ENCODE peak calls at places on chromosomes 13 and 19, in four cellular contexts. O is lung, M is A549, X is right atrium auricular region. S is an unnamed sample.

GRCh38 chr13:100454876-100455275 is 133.7 kb downstream of the GGACT start:
- DNase-seq in X (no peak), O (no peak), M (no peak), S (no peak)

GRCh38 chr13:27353166-27353583 is 71.2 kb upstream of the GTF3A start:
- DNase-seq in O (no peak), M (no peak), X (no peak), S (peak)

GRCh38 chr19:12733369-12733896 is 1.1 kb downstream of the TRIR start:
- DNase-seq in O (no peak), M (peak), X (no peak), S (peak)

GRCh38 chr19:51798127-51798526 is 3.2 kb downstream of the FPR3 start:
- DNase-seq in O (no peak), M (no peak), X (no peak), S (no peak)

GRCh38 chr13:113454936-113455335 is 1.6 kb upstream of the ADPRHL1 start:
- DNase-seq in M (no peak), O (no peak), X (no peak), S (no peak)

GRCh38 chr13:111020546-111020945 is 94.6 kb upstream of the ARHGEF7 start:
- DNase-seq in X (no peak), O (no peak), M (no peak), S (no peak)

GRCh38 chr13:20116213-20116612 is 44.6 kb downstream of the GJA3 start:
- DNase-seq in O (no peak), X (no peak), M (no peak), S (no peak)

GRCh38 chr13:112107289-112107688 is 40.3 kb downstream of the SOX1 start:
- DNase-seq in M (no peak), X (no peak), O (no peak), S (no peak)

GRCh38 chr19:56134655-56134922 is 6.5 kb upstream of the ZNF444 start:
- DNase-seq in O (no peak), X (no peak), M (no peak), S (no peak)

GRCh38 chr19:13022111-13022858 is 27.0 kb downstream of the NFIX start:
- DNase-seq in M (no peak), X (no peak), O (no peak), S (peak)

GRCh38 chr13:93201992-93202558 is 24.5 kb upstream of the GPC6 start:
- DNase-seq in X (no peak), O (no peak), M (no peak), S (no peak)

GRCh38 chr19:39446365-39447084 is 1.1 kb downstream of the SUPT5H start:
- DNase-seq in O (no peak), M (no peak), X (no peak), S (no peak)

GRCh38 chr19:21607453-21607852 is 102.1 kb downstream of the ZNF429 start:
- DNase-seq in O (no peak), X (no peak), M (no peak), S (no peak)

GRCh38 chr19:18416778-18417249 is 2.4 kb upstream of the SSBP4 start:
- DNase-seq in O (peak), X (peak), M (peak), S (peak)

GRCh38 chr13:112575680-112576079 is 12.3 kb downstream of the TUBGCP3 start:
- DNase-seq in X (no peak), M (no peak), O (no peak), S (no peak)

GRCh38 chr13:87669379-87669978 is 1.7 kb upstream of the SLITRK5 start:
- DNase-seq in O (no peak), M (peak), X (no peak), S (peak)

GRCh38 chr19:45070861-45071544 is 5.3 kb downstream of the ZNF296 start:
- DNase-seq in X (no peak), O (no peak), M (no peak), S (no peak)

DNA sequence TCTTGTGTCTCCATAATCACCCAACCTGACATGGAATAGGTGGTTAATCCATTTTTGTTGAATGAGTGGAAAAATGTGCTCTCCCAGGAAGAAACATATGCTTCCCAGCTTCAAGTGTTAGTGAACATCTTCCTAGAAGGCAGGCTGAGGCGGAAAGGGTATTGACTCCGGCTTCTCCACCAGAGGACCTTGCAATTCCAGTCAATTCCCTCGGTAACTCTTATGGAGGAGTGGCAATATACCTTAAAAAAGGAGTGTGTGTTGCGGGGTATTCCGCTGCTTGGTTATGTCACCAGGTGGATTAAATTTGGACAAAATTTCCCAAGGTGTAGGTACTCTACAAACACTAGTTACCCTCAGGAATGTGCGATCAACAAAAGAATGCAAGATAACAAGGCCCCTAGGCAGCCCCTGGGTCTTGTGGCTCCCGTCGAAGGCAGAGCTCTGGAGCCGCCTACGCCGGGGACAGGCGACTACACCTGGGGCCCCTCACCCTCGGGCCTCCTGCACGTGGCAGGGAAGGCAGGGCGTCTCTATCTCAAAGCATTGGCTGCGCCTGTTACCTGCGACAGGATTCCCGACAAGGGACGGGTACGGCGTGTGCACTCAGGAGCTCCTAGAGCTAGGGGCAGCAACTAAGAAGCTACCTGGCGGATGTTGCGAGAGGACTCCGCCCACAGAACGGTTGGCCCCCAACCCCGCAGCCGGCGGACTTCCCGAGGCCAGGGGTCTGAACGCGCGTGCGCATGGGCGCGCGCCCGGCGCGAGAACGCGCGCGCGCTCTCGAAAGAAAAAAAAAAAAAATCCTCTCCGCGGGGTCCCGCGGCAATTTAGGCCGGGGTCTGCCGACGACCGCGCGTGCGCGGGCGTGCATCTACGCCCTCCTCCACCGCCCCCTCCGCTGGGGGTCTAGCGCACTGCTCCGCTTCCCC is at the start of gene WDR87:
- DNase-seq in X (no peak), O (peak), M (peak), S (peak)
- TF ChIP-seq CTCF in X (no peak), O (no peak), M (peak), S (no peak)

GRCh38 chr13:61954092-61954491 is 538.4 kb upstream of the PCDH20 start:
- DNase-seq in M (peak), O (no peak), X (no peak), S (peak)
- TF ChIP-seq CTCF in M (peak), O (no peak), X (peak), S (peak)

GRCh38 chr13:71879129-71879535 is 12.1 kb upstream of the DACH1 start:
- DNase-seq in X (no peak), O (no peak), M (peak), S (peak)
- TF ChIP-seq CTCF in X (peak), O (peak), M (peak), S (peak)

GRCh38 chr13:72692884-72693514 is 34.4 kb downstream of the MZT1 start:
- DNase-seq in M (no peak), O (no peak), X (no peak), S (no peak)

GRCh38 chr13:72693832-72694231 is 33.6 kb downstream of the MZT1 start:
- DNase-seq in X (no peak), M (no peak), O (no peak), S (no peak)

GRCh38 chr13:72694314-72694713 is 33.1 kb downstream of the MZT1 start:
- DNase-seq in O (no peak), X (no peak), M (no peak), S (no peak)

GRCh38 chr13:72698164-72698563 is 29.3 kb downstream of the MZT1 start:
- DNase-seq in O (no peak), X (no peak), M (no peak), S (no peak)

DNA sequence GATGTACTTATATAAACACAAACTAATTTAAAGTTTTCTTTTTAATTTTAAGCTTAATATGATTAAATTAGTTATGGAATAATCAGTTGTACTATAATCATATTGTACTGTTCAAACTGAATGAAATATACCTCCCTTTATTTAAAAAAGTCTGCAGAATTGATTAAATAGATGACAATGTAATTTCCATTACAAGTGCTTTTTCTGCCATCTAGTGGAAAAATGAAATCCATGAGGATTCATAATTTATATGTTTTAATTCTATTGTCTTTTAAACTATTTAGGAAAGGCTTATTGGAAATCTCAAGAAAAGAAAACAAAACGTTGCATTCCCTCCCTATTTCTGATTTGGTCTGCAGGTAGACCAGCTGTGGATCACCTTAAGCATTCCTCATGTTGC is 30.8 kb downstream of the MZT1 start:
- DNase-seq in X (no peak), O (no peak), M (peak), S (no peak)
- TF ChIP-seq CTCF in X (peak), O (no peak), M (peak), S (no peak)

DNA sequence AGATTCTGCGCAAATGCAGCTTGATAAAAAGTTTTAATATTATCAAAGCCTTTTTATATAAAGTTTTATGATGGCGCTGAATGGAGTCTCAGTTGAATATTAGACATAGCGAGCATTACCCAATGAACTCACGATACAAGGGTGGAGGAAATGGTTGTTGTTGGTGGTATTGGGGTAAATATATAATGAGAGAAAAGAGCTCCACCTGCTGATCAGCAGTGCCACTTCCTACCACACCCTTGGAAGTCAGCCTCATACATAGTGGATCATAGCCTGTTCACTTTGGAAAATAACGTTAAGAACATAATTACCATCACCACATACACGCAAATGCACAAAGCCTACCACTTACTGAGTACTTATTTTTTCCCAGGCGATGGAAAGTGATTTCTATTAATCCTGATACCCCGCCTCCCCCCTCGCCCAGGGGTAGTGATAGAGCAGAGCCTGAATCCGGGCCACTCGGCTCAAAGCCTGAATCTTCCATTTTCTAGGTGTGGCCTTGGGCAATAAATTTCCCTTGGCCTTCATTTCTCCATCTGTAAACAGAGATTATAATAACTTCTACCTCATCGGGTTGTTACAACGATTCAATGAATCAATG is 358.3 kb downstream of the KLF5 start:
- DNase-seq in X (no peak), M (peak), O (no peak), S (peak)
- TF ChIP-seq CTCF in X (no peak), M (peak), O (no peak), S (peak)

DNA sequence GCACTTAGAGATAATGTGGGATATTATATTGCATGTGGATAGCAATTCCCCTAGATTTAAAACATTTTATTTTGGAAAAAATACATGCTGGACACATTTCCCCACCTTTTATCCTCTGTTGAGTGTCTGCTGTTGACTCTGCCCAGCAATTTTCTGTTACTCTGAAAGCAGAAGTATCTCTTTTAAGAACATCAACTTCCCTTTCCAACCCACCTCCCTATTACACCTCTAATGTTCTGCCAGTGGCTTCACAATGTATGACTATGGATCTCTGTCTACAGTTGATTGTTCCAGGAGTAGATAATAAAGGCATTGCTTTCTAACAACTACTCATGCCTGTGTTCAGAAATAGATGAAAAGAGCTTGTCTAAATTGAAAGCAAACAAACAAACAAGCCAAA is 754.8 kb upstream of the SLITRK6 start:
- DNase-seq in M (no peak), X (no peak), O (no peak), S (no peak)
- TF ChIP-seq CTCF in M (no peak), X (no peak), O (no peak), S (no peak)

GRCh38 chr13:78138756-78139155 is 220.1 kb upstream of the EDNRB start:
- DNase-seq in O (no peak), X (no peak), M (no peak), S (no peak)

GRCh38 chr13:78137404-78138142 is 218.9 kb upstream of the EDNRB start:
- DNase-seq in O (peak), X (no peak), M (peak), S (peak)

GRCh38 chr13:78136966-78137365 is 218.3 kb upstream of the EDNRB start:
- DNase-seq in O (no peak), M (no peak), X (no peak), S (no peak)

GRCh38 chr13:78139765-78140164 is 221.1 kb upstream of the EDNRB start:
- DNase-seq in O (no peak), M (no peak), X (no peak), S (no peak)
- TF ChIP-seq CTCF in O (no peak), M (no peak), X (no peak), S (no peak)

GRCh38 chr13:109428146-109428545 is 358.2 kb downstream of the IRS2 start:
- DNase-seq in O (no peak), M (no peak), X (no peak), S (no peak)

GRCh38 chr13:109427148-109427547 is 359.2 kb downstream of the IRS2 start:
- DNase-seq in X (no peak), O (no peak), M (no peak), S (no peak)

GRCh38 chr13:109425821-109426689 is 360.3 kb downstream of the IRS2 start:
- DNase-seq in M (no peak), O (no peak), X (no peak), S (no peak)

GRCh38 chr13:109426690-109426990 is 359.7 kb downstream of the IRS2 start:
- DNase-seq in X (no peak), O (no peak), M (no peak), S (no peak)

DNA sequence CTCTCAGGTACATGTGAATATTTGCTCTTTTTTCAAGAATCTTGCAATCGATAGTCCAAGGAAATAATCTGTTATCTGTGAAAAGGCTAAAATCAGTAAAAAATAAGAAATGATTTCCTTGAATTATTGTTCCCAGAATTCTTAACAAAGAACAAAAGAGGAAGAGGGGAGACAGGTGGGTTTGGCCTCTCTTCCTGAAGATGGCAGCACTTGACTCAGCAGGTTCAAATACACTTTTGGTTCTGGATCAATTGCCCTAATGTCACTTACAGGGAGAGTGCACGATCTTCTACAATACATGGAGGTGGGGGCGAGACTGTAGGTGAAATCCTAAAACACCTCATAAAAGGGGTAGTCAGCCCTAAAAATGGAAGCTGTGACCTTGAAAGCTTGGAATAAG is 358.7 kb downstream of the IRS2 start:
- DNase-seq in O (no peak), X (no peak), M (no peak), S (no peak)
- TF ChIP-seq CTCF in O (no peak), X (no peak), M (no peak), S (no peak)

GRCh38 chr19:46218160-46218559 is 11.4 kb upstream of the IGFL1 start:
- DNase-seq in X (no peak), M (peak), O (no peak), S (peak)
- TF ChIP-seq CTCF in X (no peak), M (no peak), O (no peak), S (no peak)

S was measured in GM12865.